ENCODE peak calls at places on chromosome 17, in five cellular contexts. P is MM.1S; C is neuronal stem cell; D is cardiac muscle cell; M is CD4-positive, alpha-beta memory T cell. T is an unnamed sample.

GRCh38 chr17:41678907-41679739 is 9.6 kb upstream of the EIF1 start:
- DNase-seq in D (no peak), C (no peak), M (peak; percentile 79), P (peak; percentile 87), T (peak; percentile 55)

GRCh38 chr17:16521070-16521727 is 29.2 kb upstream of the LRRC75A start:
- DNase-seq in M (peak; percentile 64), P (peak; percentile 76), C (peak; percentile 71), D (peak; percentile 87), T (peak; percentile 69)

GRCh38 chr17:70527364-70527888 is 358.1 kb downstream of the KCNJ2 start:
- DNase-seq in C (no peak), P (no peak), D (no peak), M (no peak), T (no peak)

GRCh38 chr17:3167574-3167973 is 29.7 kb upstream of the OR1A2 start:
- DNase-seq in P (peak; percentile 10), D (no peak), M (no peak), C (no peak), T (no peak)

GRCh38 chr17:40564195-40564882 is 933 bp downstream of the CCR7 start:
- DNase-seq in D (no peak), P (no peak), C (no peak), M (peak; percentile 57), T (peak; percentile 57)

GRCh38 chr17:50297407-50297865 is 23.2 kb downstream of the TMEM92 start:
- DNase-seq in D (peak; percentile 77), P (peak; percentile 59), M (peak; percentile 76), C (peak; percentile 63), T (peak; percentile 82)

GRCh38 chr17:69325518-69326301 is 1.2 kb downstream of the ABCA5 start:
- DNase-seq in C (peak; percentile 8), M (no peak), D (no peak), P (no peak), T (no peak)

GRCh38 chr17:57107498-57108101 is 22.6 kb downstream of the AKAP1 start:
- DNase-seq in P (no peak), D (peak; percentile 49), M (no peak), C (no peak), T (no peak)

GRCh38 chr17:65455154-65455971 is 106.1 kb downstream of the AXIN2 start:
- DNase-seq in D (no peak), C (no peak), P (no peak), M (no peak), T (no peak)

GRCh38 chr17:59361916-59362810 is 30.7 kb downstream of the YPEL2 start:
- DNase-seq in M (peak; percentile 50), D (no peak), C (no peak), P (peak; percentile 60), T (peak; percentile 72)

GRCh38 chr17:45016237-45016636 is 35.2 kb downstream of the DCAKD start:
- DNase-seq in M (no peak), C (no peak), P (no peak), D (no peak), T (no peak)

GRCh38 chr17:9244066-9245052 is 223.0 kb downstream of the NTN1 start:
- DNase-seq in D (no peak), P (no peak), C (no peak), M (no peak), T (no peak)

GRCh38 chr17:76036497-76037380 is 9.6 kb upstream of the EVPL start:
- DNase-seq in D (no peak), M (no peak), C (no peak), P (no peak), T (no peak)

GRCh38 chr17:74547736-74548135 is 1.8 kb upstream of the CD300C start:
- DNase-seq in D (no peak), C (no peak), M (no peak), P (no peak), T (no peak)

GRCh38 chr17:35892091-35892637 is 12.0 kb upstream of the CCL5 start:
- DNase-seq in D (no peak), C (no peak), M (no peak), P (no peak), T (no peak)

GRCh38 chr17:44556114-44556853 is 1.0 kb upstream of the FZD2 start:
- DNase-seq in C (peak; percentile 96), M (no peak), P (peak; percentile 56), D (peak; percentile 67), T (peak; percentile 14)

GRCh38 chr17:64547354-64547753 is 40.6 kb downstream of the CEP95 start:
- DNase-seq in M (no peak), D (peak; percentile 37), C (no peak), P (no peak), T (no peak)

DNA sequence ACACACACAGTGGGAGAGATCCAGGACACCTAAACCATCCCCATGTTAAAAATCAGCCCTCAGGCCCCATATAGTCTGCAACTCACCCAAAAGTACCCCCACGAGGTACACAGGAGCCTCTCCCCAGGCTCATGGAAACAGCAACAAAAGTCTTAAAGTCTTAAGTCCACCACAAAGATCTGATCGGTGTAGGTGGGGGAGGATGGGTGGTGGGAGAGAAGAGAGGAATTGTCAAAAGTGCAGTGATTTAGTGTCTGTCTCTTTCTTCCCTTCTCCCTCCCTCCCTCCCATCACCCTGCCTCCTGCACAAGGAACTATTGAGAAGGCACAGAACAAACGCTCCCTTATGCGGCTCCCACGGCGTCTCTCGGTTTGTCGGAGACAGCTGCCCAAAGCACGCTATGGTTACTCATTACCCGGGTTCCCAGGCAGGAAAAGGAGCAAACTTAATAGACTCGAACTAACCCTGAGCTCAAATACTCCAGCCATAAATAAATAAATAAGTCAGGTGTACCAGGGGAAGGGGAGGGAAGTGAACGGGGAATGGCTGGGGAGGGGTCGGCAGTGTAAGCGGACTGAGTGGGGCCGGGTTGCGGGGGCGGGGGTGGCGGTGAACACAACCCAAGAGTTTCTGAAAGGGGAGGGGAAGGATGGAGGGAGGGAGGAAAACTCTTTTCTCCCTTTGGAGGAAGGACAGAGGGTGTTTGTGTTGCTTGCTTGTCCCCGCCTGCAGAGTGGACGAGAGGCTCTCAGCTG is 477.4 kb downstream of the SLC39A11 start:
- DNase-seq in M (no peak), C (peak; percentile 18), P (no peak), D (peak; percentile 15), T (no peak)
- H3K4me3 ChIP-seq in M (no peak overlapping the region), C (no peak overlapping the region), P (no peak overlapping the region), D (no peak overlapping the region), T (no peak overlapping the region)

GRCh38 chr17:48649741-48650140 is 23.6 kb upstream of the HOXB9 start:
- DNase-seq in M (no peak), D (no peak), P (no peak), C (no peak), T (no peak)
- H3K27me3 ChIP-seq in M (peaks cover 14% of the 10 kb centered on the region), D (peaks cover 94% of the 10 kb centered on the region), P (no peaks in the 10 kb centered on the region), C (peaks cover 46% of the 10 kb centered on the region), T (peaks cover 26% of the 10 kb centered on the region)

DNA sequence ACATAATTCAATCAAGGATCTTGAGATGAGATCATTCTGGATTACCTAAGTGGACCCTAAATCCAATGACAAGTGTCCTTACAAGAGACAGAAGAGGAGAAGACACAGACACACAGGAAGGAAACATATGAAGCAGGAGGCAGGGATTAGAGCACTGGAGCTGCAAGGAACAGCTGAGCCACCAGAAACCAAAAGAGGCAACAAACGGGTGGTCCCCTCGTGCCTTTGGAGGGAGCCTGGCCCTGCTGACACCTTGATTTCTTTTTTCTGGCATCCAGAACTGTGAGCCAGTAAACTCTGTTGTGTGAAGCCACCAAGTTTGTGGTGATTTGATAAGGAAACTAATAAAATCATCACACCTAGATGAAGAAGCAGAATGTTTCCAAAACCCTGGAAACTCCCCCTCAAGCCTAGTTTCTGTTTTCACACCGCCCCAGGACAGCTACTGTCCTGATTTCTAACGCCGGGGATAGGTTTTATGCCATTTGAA is 115.2 kb downstream of the PITPNC1 start:
- DNase-seq in M (no peak), D (no peak), C (no peak), P (no peak), T (no peak)
- H3K27ac ChIP-seq in M (no peak overlapping the region), D (no peak overlapping the region), C (no peak overlapping the region), P (no peak overlapping the region), T (no peak overlapping the region)

DNA sequence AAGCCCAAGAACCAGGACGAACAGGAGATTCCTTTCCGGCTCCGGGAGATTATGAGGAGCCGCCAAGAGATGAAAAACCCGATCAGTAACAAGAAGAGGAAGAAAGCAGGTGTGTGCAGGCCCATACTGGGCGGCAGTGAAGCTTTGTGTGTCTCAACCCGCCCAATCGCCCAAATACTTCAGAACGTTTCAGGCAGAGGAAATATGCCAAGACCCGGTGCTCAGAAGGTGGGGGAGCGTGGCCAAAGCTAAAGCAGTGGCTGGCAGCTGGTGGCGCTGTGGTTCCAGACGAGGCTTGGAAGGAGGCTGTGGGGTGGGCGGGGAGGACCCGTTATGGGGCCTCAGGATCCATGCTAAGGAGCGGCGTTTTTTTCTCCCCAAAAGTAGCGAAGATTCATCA is 1.2 kb downstream of the CCDC137 start:
- DNase-seq in P (no peak), C (no peak), D (no peak), M (no peak), T (no peak)
- H3K4me3 ChIP-seq in P (peak overlapping the region; percentile 13), C (no peak overlapping the region), D (no peak overlapping the region), M (no peak overlapping the region), T (peak overlapping the region; percentile 13)

GRCh38 chr17:61406871-61407210 is 7.2 kb downstream of the TBX2 start:
- DNase-seq in D (no peak), P (no peak), M (no peak), C (no peak), T (no peak)

GRCh38 chr17:61405686-61406542 is 6.3 kb downstream of the TBX2 start:
- DNase-seq in D (peak; percentile 40), M (no peak), P (no peak), C (no peak), T (peak; percentile 6)

GRCh38 chr17:61407211-61407911 is 7.7 kb downstream of the TBX2 start:
- DNase-seq in D (peak; percentile 65), C (no peak), M (no peak), P (no peak), T (no peak)

GRCh38 chr17:61405047-61405685 is 5.5 kb downstream of the TBX2 start:
- DNase-seq in M (no peak), C (no peak), P (no peak), D (peak; percentile 51), T (no peak)

DNA sequence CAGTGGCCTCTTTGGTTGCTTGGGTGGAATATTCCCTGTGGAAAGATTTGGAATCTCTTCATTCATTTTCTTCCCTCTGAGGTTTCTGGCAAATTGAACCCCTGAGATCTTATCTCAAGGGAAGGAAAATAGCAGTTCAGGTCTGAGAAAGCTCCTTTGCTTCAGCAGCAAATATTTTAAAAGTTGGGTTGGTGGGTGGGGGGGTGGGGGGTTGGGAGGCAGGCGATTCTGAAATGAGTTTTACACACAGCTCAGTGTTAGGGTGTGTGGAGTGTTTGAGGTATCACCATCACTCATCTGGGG is 6.9 kb downstream of the TBX2 start:
- DNase-seq in D (no peak), C (no peak), M (no peak), P (no peak), T (no peak)
- H3K27me3 ChIP-seq in D (peaks cover 68% of the 10 kb centered on the region), C (peaks cover 99% of the 10 kb centered on the region), M (peaks cover 75% of the 10 kb centered on the region), P (peaks cover 59% of the 10 kb centered on the region), T (peaks cover 63% of the 10 kb centered on the region)

DNA sequence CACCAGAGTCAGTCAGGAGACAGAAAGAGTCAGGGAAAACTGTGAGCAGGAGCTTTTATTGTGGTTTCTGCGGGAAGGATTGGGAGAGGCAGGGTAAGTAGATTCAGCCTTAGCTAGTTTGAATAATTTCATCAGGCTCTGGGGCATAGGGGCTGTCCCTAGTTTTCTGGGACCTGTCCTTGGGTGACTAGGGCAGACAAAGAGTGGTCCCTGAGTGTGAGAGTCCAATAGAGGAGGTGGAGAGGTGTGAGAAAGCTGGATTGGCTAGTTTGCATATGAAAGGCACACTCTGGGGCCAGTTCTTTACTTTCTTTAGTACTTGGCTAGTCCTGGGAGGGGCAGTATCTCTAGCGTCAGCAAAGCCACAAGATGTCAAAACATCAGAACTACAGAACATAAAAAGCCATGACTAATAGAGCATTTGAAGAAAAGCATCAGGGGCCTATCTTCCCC is 255.6 kb downstream of the HS3ST3A1 start:
- DNase-seq in M (no peak), D (no peak), C (no peak), P (no peak), T (no peak)
- H3K27ac ChIP-seq in M (no peak overlapping the region), D (no peak overlapping the region), C (no peak overlapping the region), P (no peak overlapping the region), T (no peak overlapping the region)